ENCODE peak calls at places on chromosome 13, in four cellular contexts. B is H1, V is HepG2, D is GM12878. Z is an unnamed sample. For H3K4me1, the result is how much of the 10 kb centered on the place peaks cover.

GRCh38 chr13:79749985-79750551 is 269.1 kb downstream of the NDFIP2 start:
- DNase-seq in B (no peak), V (no peak), D (no peak), Z (peak)

GRCh38 chr13:102839462-102839861 is 6.4 kb upstream of the ERCC5 start:
- DNase-seq in B (no peak), V (no peak), D (no peak), Z (no peak)

GRCh38 chr13:105343134-105343806 is 1192.2 kb downstream of the EFNB2 start:
- DNase-seq in B (no peak), V (no peak), D (no peak), Z (no peak)

GRCh38 chr13:73141292-73141771 is 82.5 kb downstream of the KLF5 start:
- DNase-seq in B (no peak), V (peak), D (no peak), Z (no peak)

GRCh38 chr13:60629158-60629557 is 232.1 kb downstream of the TDRD3 start:
- DNase-seq in B (no peak), V (no peak), D (no peak), Z (peak)

GRCh38 chr13:37475151-37475550 is 123.4 kb downstream of the POSTN start:
- DNase-seq in B (no peak), V (no peak), D (no peak), Z (no peak)

GRCh38 chr13:80245162-80245733 is 95.7 kb downstream of the SPRY2 start:
- DNase-seq in B (no peak), V (no peak), D (no peak), Z (no peak)

GRCh38 chr13:27960362-27961226 is 8.5 kb downstream of the CDX2 start:
- DNase-seq in B (peak), V (peak), D (no peak), Z (no peak)

GRCh38 chr13:40813662-40814454 is 24.4 kb downstream of the SLC25A15 start:
- DNase-seq in B (peak), V (peak), D (no peak), Z (peak)

GRCh38 chr13:45333973-45334922 is 6.7 kb downstream of the TPT1 start:
- DNase-seq in B (no peak), V (no peak), D (no peak), Z (no peak)

GRCh38 chr13:43077446-43077845 is 54.1 kb downstream of the DNAJC15 start:
- DNase-seq in B (no peak), V (no peak), D (no peak), Z (no peak)

GRCh38 chr13:99103536-99103935 is 97.1 kb upstream of the UBAC2 start:
- DNase-seq in B (no peak), V (no peak), D (no peak), Z (no peak)

GRCh38 chr13:40958655-40959054 is 60.5 kb downstream of the ELF1 start:
- DNase-seq in B (no peak), V (no peak), D (no peak), Z (no peak)

GRCh38 chr13:31051999-31052398 is 109.7 kb downstream of the HSPH1 start:
- DNase-seq in B (no peak), V (no peak), D (no peak), Z (peak)
- TF ChIP-seq SUZ12 in B (no peak), V (no peak), D (no peak), Z (no peak)

GRCh38 chr13:112726018-112726767 is 36.4 kb downstream of the ATP11A start:
- DNase-seq in B (no peak), V (no peak), D (no peak), Z (no peak)

GRCh38 chr13:112723771-112724170 is 33.9 kb downstream of the ATP11A start:
- DNase-seq in B (no peak), V (no peak), D (no peak), Z (no peak)

GRCh38 chr13:112725346-112726017 is 35.6 kb downstream of the ATP11A start:
- DNase-seq in B (no peak), V (no peak), D (peak), Z (no peak)

GRCh38 chr13:112722433-112723250 is 32.8 kb downstream of the ATP11A start:
- DNase-seq in B (no peak), V (peak), D (no peak), Z (no peak)

GRCh38 chr13:112724788-112725345 is 35.0 kb downstream of the ATP11A start:
- DNase-seq in B (no peak), V (no peak), D (no peak), Z (no peak)
- H3K4me1 ChIP-seq in B (under half), V (half or more), D (under half), Z (under half)

GRCh38 chr13:20414475-20415287 is 111.0 kb downstream of the CRYL1 start:
- DNase-seq in B (peak), V (no peak), D (no peak), Z (no peak)
- H3K9ac ChIP-seq in B (no peak), V (no peak), D (no peak), Z (no peak)

GRCh38 chr13:34035676-34036325 is 217.9 kb downstream of the RFC3 start:
- DNase-seq in B (no peak), V (peak), D (no peak), Z (no peak)
- TF ChIP-seq SUZ12 in B (no peak), V (no peak), D (no peak), Z (no peak)

DNA sequence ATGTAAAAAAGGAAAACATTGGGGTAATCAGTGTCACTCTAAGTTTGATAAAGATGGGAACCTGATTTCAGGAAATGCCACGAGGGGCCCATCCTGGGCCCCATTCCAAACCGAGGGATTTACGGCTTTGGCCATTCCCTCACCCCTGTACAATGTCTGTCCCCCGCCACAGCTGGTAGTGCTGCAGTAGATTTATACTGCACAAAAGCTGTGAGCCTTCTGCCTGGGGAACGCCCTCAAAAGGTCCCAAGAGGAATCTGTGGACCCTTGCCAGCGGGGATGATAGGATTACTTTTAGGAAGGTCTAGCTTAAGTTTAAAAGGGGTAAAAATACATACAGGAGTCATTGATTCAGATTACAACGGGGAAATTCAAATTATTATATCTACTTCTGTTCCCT is 173.3 kb upstream of the SGCG start:
- DNase-seq in B (no peak), V (no peak), D (no peak), Z (no peak)
- H3K4me1 ChIP-seq in B (under half), V (under half), D (under half), Z (under half)